ENCODE peak calls at places on chromosome 22, in ten cellular contexts. One of them, this sample, is unnamed. For H3K4me1, the result is how much of the 10 kb centered on the place peaks cover.

GRCh38 chr22:19143967-19144400 is 467 bp downstream of the ESS2 start:
- DNase-seq in cardiac muscle cell: no peak
- DNase-seq in body of pancreas: no peak
- DNase-seq in mucosa of descending colon: no peak
- DNase-seq in endothelial cell of umbilical vein: no peak
- DNase-seq in CD8-positive, alpha-beta T cell: no peak
- DNase-seq in uterus: no peak
- DNase-seq in heart right ventricle: no peak
- DNase-seq in pancreas: no peak
- DNase-seq in psoas muscle: no peak
- DNase-seq in this sample: no peak

GRCh38 chr22:30422481-30423295 is 2.9 kb upstream of the MTFP1 start:
- DNase-seq in cardiac muscle cell: peak
- DNase-seq in body of pancreas: peak
- DNase-seq in mucosa of descending colon: peak
- DNase-seq in endothelial cell of umbilical vein: peak
- DNase-seq in CD8-positive, alpha-beta T cell: peak
- DNase-seq in uterus: peak
- DNase-seq in heart right ventricle: peak
- DNase-seq in pancreas: peak
- DNase-seq in psoas muscle: peak
- DNase-seq in this sample: peak

GRCh38 chr22:23591203-23591791 is 11.2 kb upstream of the IGLL1 start:
- DNase-seq in cardiac muscle cell: peak
- DNase-seq in body of pancreas: peak
- DNase-seq in mucosa of descending colon: peak
- DNase-seq in endothelial cell of umbilical vein: peak
- DNase-seq in CD8-positive, alpha-beta T cell: peak
- DNase-seq in uterus: no peak
- DNase-seq in heart right ventricle: peak
- DNase-seq in pancreas: peak
- DNase-seq in psoas muscle: peak
- DNase-seq in this sample: no peak

GRCh38 chr22:43126506-43127165 is 16.1 kb downstream of the BIK start:
- DNase-seq in cardiac muscle cell: no peak
- DNase-seq in body of pancreas: peak
- DNase-seq in mucosa of descending colon: peak
- DNase-seq in endothelial cell of umbilical vein: peak
- DNase-seq in CD8-positive, alpha-beta T cell: no peak
- DNase-seq in uterus: no peak
- DNase-seq in heart right ventricle: no peak
- DNase-seq in pancreas: no peak
- DNase-seq in psoas muscle: no peak
- DNase-seq in this sample: peak

GRCh38 chr22:50162391-50162956 is 8.1 kb upstream of the PANX2 start:
- DNase-seq in cardiac muscle cell: no peak
- DNase-seq in body of pancreas: no peak
- DNase-seq in mucosa of descending colon: no peak
- DNase-seq in endothelial cell of umbilical vein: no peak
- DNase-seq in CD8-positive, alpha-beta T cell: no peak
- DNase-seq in uterus: no peak
- DNase-seq in heart right ventricle: no peak
- DNase-seq in pancreas: no peak
- DNase-seq in psoas muscle: no peak
- DNase-seq in this sample: no peak

GRCh38 chr22:35888181-35888870 is 140.3 kb downstream of the RBFOX2 start:
- DNase-seq in cardiac muscle cell: no peak
- DNase-seq in body of pancreas: no peak
- DNase-seq in mucosa of descending colon: no peak
- DNase-seq in endothelial cell of umbilical vein: no peak
- DNase-seq in CD8-positive, alpha-beta T cell: no peak
- DNase-seq in uterus: no peak
- DNase-seq in heart right ventricle: no peak
- DNase-seq in pancreas: no peak
- DNase-seq in psoas muscle: no peak
- DNase-seq in this sample: no peak

GRCh38 chr22:25365491-25366261 is 146.2 kb downstream of the CRYBB2 start:
- DNase-seq in cardiac muscle cell: no peak
- DNase-seq in body of pancreas: no peak
- DNase-seq in mucosa of descending colon: peak
- DNase-seq in endothelial cell of umbilical vein: peak
- DNase-seq in CD8-positive, alpha-beta T cell: no peak
- DNase-seq in uterus: no peak
- DNase-seq in heart right ventricle: peak
- DNase-seq in pancreas: no peak
- DNase-seq in psoas muscle: no peak
- DNase-seq in this sample: peak

GRCh38 chr22:37742374-37743092 is 45.7 kb downstream of the TRIOBP start:
- DNase-seq in cardiac muscle cell: no peak
- DNase-seq in body of pancreas: no peak
- DNase-seq in mucosa of descending colon: no peak
- DNase-seq in endothelial cell of umbilical vein: no peak
- DNase-seq in CD8-positive, alpha-beta T cell: no peak
- DNase-seq in uterus: peak
- DNase-seq in heart right ventricle: no peak
- DNase-seq in pancreas: no peak
- DNase-seq in psoas muscle: peak
- DNase-seq in this sample: no peak

GRCh38 chr22:32992821-32993220 is 65.4 kb downstream of the SYN3 start:
- DNase-seq in cardiac muscle cell: no peak
- DNase-seq in body of pancreas: no peak
- DNase-seq in mucosa of descending colon: no peak
- DNase-seq in endothelial cell of umbilical vein: no peak
- DNase-seq in CD8-positive, alpha-beta T cell: no peak
- DNase-seq in uterus: no peak
- DNase-seq in heart right ventricle: no peak
- DNase-seq in pancreas: no peak
- DNase-seq in psoas muscle: no peak
- DNase-seq in this sample: no peak

GRCh38 chr22:32994921-32995320 is 63.3 kb downstream of the SYN3 start:
- DNase-seq in cardiac muscle cell: peak
- DNase-seq in body of pancreas: no peak
- DNase-seq in mucosa of descending colon: no peak
- DNase-seq in endothelial cell of umbilical vein: no peak
- DNase-seq in CD8-positive, alpha-beta T cell: no peak
- DNase-seq in uterus: no peak
- DNase-seq in heart right ventricle: no peak
- DNase-seq in pancreas: no peak
- DNase-seq in psoas muscle: no peak
- DNase-seq in this sample: no peak

GRCh38 chr22:32995335-32995734 is 62.8 kb downstream of the SYN3 start:
- DNase-seq in cardiac muscle cell: no peak
- DNase-seq in body of pancreas: no peak
- DNase-seq in mucosa of descending colon: no peak
- DNase-seq in endothelial cell of umbilical vein: no peak
- DNase-seq in CD8-positive, alpha-beta T cell: no peak
- DNase-seq in uterus: no peak
- DNase-seq in heart right ventricle: no peak
- DNase-seq in pancreas: no peak
- DNase-seq in psoas muscle: no peak
- DNase-seq in this sample: no peak

GRCh38 chr22:32996276-32996675 is 61.9 kb downstream of the SYN3 start:
- DNase-seq in cardiac muscle cell: no peak
- DNase-seq in body of pancreas: no peak
- DNase-seq in mucosa of descending colon: no peak
- DNase-seq in endothelial cell of umbilical vein: no peak
- DNase-seq in CD8-positive, alpha-beta T cell: no peak
- DNase-seq in uterus: no peak
- DNase-seq in heart right ventricle: no peak
- DNase-seq in pancreas: no peak
- DNase-seq in psoas muscle: no peak
- DNase-seq in this sample: no peak

GRCh38 chr22:32994046-32994827 is 63.9 kb downstream of the SYN3 start:
- DNase-seq in cardiac muscle cell: no peak
- DNase-seq in body of pancreas: no peak
- DNase-seq in mucosa of descending colon: no peak
- DNase-seq in endothelial cell of umbilical vein: no peak
- DNase-seq in CD8-positive, alpha-beta T cell: no peak
- DNase-seq in uterus: no peak
- DNase-seq in heart right ventricle: no peak
- DNase-seq in pancreas: no peak
- DNase-seq in psoas muscle: peak
- DNase-seq in this sample: no peak
- TF ChIP-seq CTCF in cardiac muscle cell: no peak
- TF ChIP-seq CTCF in body of pancreas: no peak
- TF ChIP-seq CTCF in mucosa of descending colon: no peak
- TF ChIP-seq CTCF in endothelial cell of umbilical vein: no peak
- TF ChIP-seq CTCF in CD8-positive, alpha-beta T cell: no peak
- TF ChIP-seq CTCF in uterus: no peak
- TF ChIP-seq CTCF in heart right ventricle: no peak
- TF ChIP-seq CTCF in pancreas: no peak
- TF ChIP-seq CTCF in psoas muscle: no peak
- TF ChIP-seq CTCF in this sample: no peak

GRCh38 chr22:39468487-39469325 is 11.9 kb downstream of the MGAT3 start:
- DNase-seq in cardiac muscle cell: no peak
- DNase-seq in body of pancreas: no peak
- DNase-seq in mucosa of descending colon: no peak
- DNase-seq in endothelial cell of umbilical vein: no peak
- DNase-seq in CD8-positive, alpha-beta T cell: no peak
- DNase-seq in uterus: no peak
- DNase-seq in heart right ventricle: no peak
- DNase-seq in pancreas: no peak
- DNase-seq in psoas muscle: no peak
- DNase-seq in this sample: no peak

GRCh38 chr22:39469681-39470461 is 13.1 kb downstream of the MGAT3 start:
- DNase-seq in cardiac muscle cell: peak
- DNase-seq in body of pancreas: no peak
- DNase-seq in mucosa of descending colon: no peak
- DNase-seq in endothelial cell of umbilical vein: no peak
- DNase-seq in CD8-positive, alpha-beta T cell: no peak
- DNase-seq in uterus: no peak
- DNase-seq in heart right ventricle: no peak
- DNase-seq in pancreas: no peak
- DNase-seq in psoas muscle: no peak
- DNase-seq in this sample: no peak

GRCh38 chr22:39467390-39467901 is 10.6 kb downstream of the MGAT3 start:
- DNase-seq in cardiac muscle cell: no peak
- DNase-seq in body of pancreas: no peak
- DNase-seq in mucosa of descending colon: no peak
- DNase-seq in endothelial cell of umbilical vein: no peak
- DNase-seq in CD8-positive, alpha-beta T cell: no peak
- DNase-seq in uterus: no peak
- DNase-seq in heart right ventricle: no peak
- DNase-seq in pancreas: no peak
- DNase-seq in psoas muscle: no peak
- DNase-seq in this sample: no peak

GRCh38 chr22:39470462-39471335 is 13.9 kb downstream of the MGAT3 start:
- DNase-seq in cardiac muscle cell: peak
- DNase-seq in body of pancreas: no peak
- DNase-seq in mucosa of descending colon: no peak
- DNase-seq in endothelial cell of umbilical vein: no peak
- DNase-seq in CD8-positive, alpha-beta T cell: no peak
- DNase-seq in uterus: no peak
- DNase-seq in heart right ventricle: no peak
- DNase-seq in pancreas: no peak
- DNase-seq in psoas muscle: no peak
- DNase-seq in this sample: no peak

GRCh38 chr22:39469326-39469680 is 12.5 kb downstream of the MGAT3 start:
- DNase-seq in cardiac muscle cell: no peak
- DNase-seq in body of pancreas: no peak
- DNase-seq in mucosa of descending colon: no peak
- DNase-seq in endothelial cell of umbilical vein: no peak
- DNase-seq in CD8-positive, alpha-beta T cell: no peak
- DNase-seq in uterus: no peak
- DNase-seq in heart right ventricle: no peak
- DNase-seq in pancreas: no peak
- DNase-seq in psoas muscle: no peak
- DNase-seq in this sample: no peak
- H3K4me1 ChIP-seq in cardiac muscle cell: half or more
- H3K4me1 ChIP-seq in body of pancreas: under half
- H3K4me1 ChIP-seq in mucosa of descending colon: under half
- H3K4me1 ChIP-seq in endothelial cell of umbilical vein: under half
- H3K4me1 ChIP-seq in CD8-positive, alpha-beta T cell: under half
- H3K4me1 ChIP-seq in uterus: under half
- H3K4me1 ChIP-seq in heart right ventricle: half or more
- H3K4me1 ChIP-seq in pancreas: under half
- H3K4me1 ChIP-seq in psoas muscle: under half
- H3K4me1 ChIP-seq in this sample: under half

DNA sequence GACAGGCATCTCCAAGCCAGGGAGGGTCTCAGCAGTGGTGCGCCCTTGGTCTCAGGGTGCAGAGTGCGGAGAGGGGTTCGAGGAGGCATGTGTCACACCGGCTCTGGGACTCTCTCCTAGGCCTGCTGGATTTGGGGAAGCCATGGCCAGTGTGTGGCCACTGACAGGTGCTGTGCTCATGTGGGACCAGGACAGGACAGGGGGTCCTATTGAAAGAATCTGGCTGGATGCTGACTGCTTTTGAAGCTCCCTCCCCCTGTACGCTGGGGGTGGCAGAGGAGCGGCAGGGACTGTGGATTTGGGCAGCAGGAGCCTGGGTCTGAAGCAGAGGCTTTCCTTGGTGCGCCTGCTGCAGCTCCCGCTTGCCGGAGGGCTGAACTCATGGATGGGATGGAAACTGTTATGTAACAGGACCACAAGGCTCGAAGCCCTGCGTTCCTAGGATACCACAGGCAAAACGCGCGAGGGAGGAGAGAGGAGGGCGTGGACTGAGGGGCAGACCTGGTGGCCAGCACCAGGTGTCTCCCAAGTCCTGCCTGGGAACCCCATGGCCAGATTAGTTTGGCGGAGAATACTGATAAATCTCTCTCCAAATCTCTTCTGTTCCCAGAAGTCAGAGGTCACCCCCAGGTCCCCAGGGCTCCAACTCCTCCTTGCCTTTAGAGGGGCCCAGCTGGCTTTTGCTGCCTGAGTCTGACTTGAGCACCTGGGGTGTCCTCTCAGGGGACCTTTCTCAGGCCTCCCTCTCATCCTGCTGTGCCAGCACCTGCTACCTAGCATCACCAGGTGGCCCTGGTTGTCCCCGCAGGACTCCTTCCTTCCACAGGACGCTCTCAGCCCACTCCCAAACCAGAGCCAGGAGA is 13.8 kb upstream of the TEF start:
- DNase-seq in cardiac muscle cell: no peak
- DNase-seq in body of pancreas: peak
- DNase-seq in mucosa of descending colon: peak
- DNase-seq in endothelial cell of umbilical vein: no peak
- DNase-seq in CD8-positive, alpha-beta T cell: no peak
- DNase-seq in uterus: peak
- DNase-seq in heart right ventricle: peak
- DNase-seq in pancreas: peak
- DNase-seq in psoas muscle: no peak
- DNase-seq in this sample: no peak
- TF ChIP-seq CTCF in cardiac muscle cell: no peak
- TF ChIP-seq CTCF in body of pancreas: no peak
- TF ChIP-seq CTCF in mucosa of descending colon: no peak
- TF ChIP-seq CTCF in endothelial cell of umbilical vein: no peak
- TF ChIP-seq CTCF in CD8-positive, alpha-beta T cell: no peak
- TF ChIP-seq CTCF in uterus: no peak
- TF ChIP-seq CTCF in heart right ventricle: no peak
- TF ChIP-seq CTCF in pancreas: no peak
- TF ChIP-seq CTCF in psoas muscle: no peak
- TF ChIP-seq CTCF in this sample: no peak

DNA sequence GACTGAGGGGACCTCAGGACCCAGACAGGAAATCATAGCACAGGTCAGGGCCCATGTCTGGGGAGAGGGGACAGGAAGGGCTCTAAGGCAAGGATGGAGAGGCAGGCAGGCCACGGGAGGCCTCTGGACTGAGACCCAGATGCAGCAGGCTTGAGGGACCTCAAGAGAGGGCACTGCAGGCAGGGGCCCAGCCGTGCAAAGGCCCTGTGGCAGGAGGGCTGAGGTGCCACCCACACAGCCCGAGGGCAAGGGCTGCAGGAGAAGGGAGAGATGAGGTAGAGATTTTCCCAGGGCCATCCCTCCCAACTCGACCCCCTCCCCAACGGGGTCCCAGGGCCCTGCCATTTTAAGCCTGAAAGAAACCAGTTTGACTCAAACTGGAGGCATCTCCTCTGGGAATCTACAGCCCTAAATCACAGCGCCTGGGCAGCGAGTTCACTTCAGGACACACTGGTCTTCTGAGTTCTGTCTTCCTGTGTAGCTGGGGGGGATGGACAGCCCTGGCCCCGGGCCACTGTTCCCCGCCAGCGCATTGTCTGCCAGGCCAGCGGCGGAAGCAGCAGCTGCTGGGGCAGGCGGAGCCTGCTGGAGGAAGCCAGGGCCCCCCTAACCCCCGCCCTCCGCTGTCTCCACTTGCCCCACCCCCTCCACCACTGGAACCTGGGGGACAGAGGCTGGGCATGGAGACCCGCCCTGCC is 20.3 kb upstream of the WNT7B start:
- DNase-seq in cardiac muscle cell: no peak
- DNase-seq in body of pancreas: peak
- DNase-seq in mucosa of descending colon: peak
- DNase-seq in endothelial cell of umbilical vein: peak
- DNase-seq in CD8-positive, alpha-beta T cell: no peak
- DNase-seq in uterus: peak
- DNase-seq in heart right ventricle: peak
- DNase-seq in pancreas: peak
- DNase-seq in psoas muscle: peak
- DNase-seq in this sample: peak
- H3K4me1 ChIP-seq in cardiac muscle cell: under half
- H3K4me1 ChIP-seq in body of pancreas: under half
- H3K4me1 ChIP-seq in mucosa of descending colon: under half
- H3K4me1 ChIP-seq in endothelial cell of umbilical vein: under half
- H3K4me1 ChIP-seq in CD8-positive, alpha-beta T cell: under half
- H3K4me1 ChIP-seq in uterus: under half
- H3K4me1 ChIP-seq in heart right ventricle: half or more
- H3K4me1 ChIP-seq in pancreas: under half
- H3K4me1 ChIP-seq in psoas muscle: under half
- H3K4me1 ChIP-seq in this sample: under half